ENCODE peak calls at places on chromosomes 2 and 18, in eight cellular contexts. One of them, this sample, is unnamed.

GRCh38 chr18:6785001-6785400 is 55.5 kb downstream of the ARHGAP28 start:
- DNase-seq in HL-60: no peak
- DNase-seq in GM12865: no peak
- DNase-seq in psoas muscle: no peak
- DNase-seq in fibroblast of lung: no peak
- DNase-seq in uterus: no peak
- DNase-seq in upper lobe of right lung: no peak
- DNase-seq in dorsolateral prefrontal cortex: no peak
- DNase-seq in this sample: no peak

GRCh38 chr2:54610700-54611099 is 112.8 kb upstream of the EML6 start:
- DNase-seq in HL-60: no peak
- DNase-seq in GM12865: no peak
- DNase-seq in psoas muscle: no peak
- DNase-seq in fibroblast of lung: no peak
- DNase-seq in uterus: no peak
- DNase-seq in upper lobe of right lung: no peak
- DNase-seq in dorsolateral prefrontal cortex: no peak
- DNase-seq in this sample: no peak

GRCh38 chr2:13102340-13103063 is 385.8 kb downstream of the TRIB2 start:
- DNase-seq in HL-60: no peak
- DNase-seq in GM12865: no peak
- DNase-seq in psoas muscle: no peak
- DNase-seq in fibroblast of lung: no peak
- DNase-seq in uterus: no peak
- DNase-seq in upper lobe of right lung: no peak
- DNase-seq in dorsolateral prefrontal cortex: no peak
- DNase-seq in this sample: no peak

GRCh38 chr2:12005886-12006681 is 259.7 kb downstream of the LPIN1 start:
- DNase-seq in HL-60: peak
- DNase-seq in GM12865: peak
- DNase-seq in psoas muscle: no peak
- DNase-seq in fibroblast of lung: no peak
- DNase-seq in uterus: no peak
- DNase-seq in upper lobe of right lung: peak
- DNase-seq in dorsolateral prefrontal cortex: no peak
- DNase-seq in this sample: no peak

GRCh38 chr18:12405066-12405465 is 2.7 kb upstream of the PRELID3A start:
- DNase-seq in HL-60: no peak
- DNase-seq in GM12865: no peak
- DNase-seq in psoas muscle: no peak
- DNase-seq in fibroblast of lung: no peak
- DNase-seq in uterus: no peak
- DNase-seq in upper lobe of right lung: peak
- DNase-seq in dorsolateral prefrontal cortex: no peak
- DNase-seq in this sample: no peak

GRCh38 chr2:180474716-180475115 is 467.6 kb upstream of the CWC22 start:
- DNase-seq in HL-60: no peak
- DNase-seq in GM12865: no peak
- DNase-seq in psoas muscle: no peak
- DNase-seq in fibroblast of lung: peak
- DNase-seq in uterus: no peak
- DNase-seq in upper lobe of right lung: no peak
- DNase-seq in dorsolateral prefrontal cortex: no peak
- DNase-seq in this sample: no peak

GRCh38 chr2:56008661-56009411 is 85.3 kb upstream of the EFEMP1 start:
- DNase-seq in HL-60: no peak
- DNase-seq in GM12865: no peak
- DNase-seq in psoas muscle: peak
- DNase-seq in fibroblast of lung: peak
- DNase-seq in uterus: peak
- DNase-seq in upper lobe of right lung: no peak
- DNase-seq in dorsolateral prefrontal cortex: peak
- DNase-seq in this sample: peak

GRCh38 chr2:162365392-162365791 is 21.5 kb downstream of the GCA start:
- DNase-seq in HL-60: no peak
- DNase-seq in GM12865: no peak
- DNase-seq in psoas muscle: no peak
- DNase-seq in fibroblast of lung: no peak
- DNase-seq in uterus: no peak
- DNase-seq in upper lobe of right lung: no peak
- DNase-seq in dorsolateral prefrontal cortex: no peak
- DNase-seq in this sample: no peak

GRCh38 chr18:45050712-45051639 is 370.3 kb downstream of the SETBP1 start:
- DNase-seq in HL-60: no peak
- DNase-seq in GM12865: no peak
- DNase-seq in psoas muscle: no peak
- DNase-seq in fibroblast of lung: peak
- DNase-seq in uterus: no peak
- DNase-seq in upper lobe of right lung: no peak
- DNase-seq in dorsolateral prefrontal cortex: no peak
- DNase-seq in this sample: peak

GRCh38 chr2:34789162-34789561 is 1190.1 kb upstream of the FAM98A start:
- DNase-seq in HL-60: no peak
- DNase-seq in GM12865: no peak
- DNase-seq in psoas muscle: no peak
- DNase-seq in fibroblast of lung: no peak
- DNase-seq in uterus: no peak
- DNase-seq in upper lobe of right lung: no peak
- DNase-seq in dorsolateral prefrontal cortex: no peak
- DNase-seq in this sample: no peak

GRCh38 chr18:13993730-13994129 is 78.4 kb upstream of the MC2R start:
- DNase-seq in HL-60: no peak
- DNase-seq in GM12865: no peak
- DNase-seq in psoas muscle: no peak
- DNase-seq in fibroblast of lung: no peak
- DNase-seq in uterus: no peak
- DNase-seq in upper lobe of right lung: no peak
- DNase-seq in dorsolateral prefrontal cortex: peak
- DNase-seq in this sample: no peak

GRCh38 chr2:101432411-101433181 is 42.3 kb downstream of the RFX8 start:
- DNase-seq in HL-60: no peak
- DNase-seq in GM12865: no peak
- DNase-seq in psoas muscle: peak
- DNase-seq in fibroblast of lung: no peak
- DNase-seq in uterus: no peak
- DNase-seq in upper lobe of right lung: no peak
- DNase-seq in dorsolateral prefrontal cortex: no peak
- DNase-seq in this sample: no peak

GRCh38 chr18:76532875-76533274 is 37.8 kb upstream of the ZNF516 start:
- DNase-seq in HL-60: no peak
- DNase-seq in GM12865: no peak
- DNase-seq in psoas muscle: no peak
- DNase-seq in fibroblast of lung: no peak
- DNase-seq in uterus: no peak
- DNase-seq in upper lobe of right lung: peak
- DNase-seq in dorsolateral prefrontal cortex: no peak
- DNase-seq in this sample: no peak

GRCh38 chr18:42976869-42977268 is 138.6 kb downstream of the RIT2 start:
- DNase-seq in HL-60: no peak
- DNase-seq in GM12865: peak
- DNase-seq in psoas muscle: no peak
- DNase-seq in fibroblast of lung: no peak
- DNase-seq in uterus: no peak
- DNase-seq in upper lobe of right lung: no peak
- DNase-seq in dorsolateral prefrontal cortex: no peak
- DNase-seq in this sample: no peak

GRCh38 chr2:61434314-61434713 is 36.6 kb downstream of the USP34 start:
- DNase-seq in HL-60: peak
- DNase-seq in GM12865: peak
- DNase-seq in psoas muscle: peak
- DNase-seq in fibroblast of lung: no peak
- DNase-seq in uterus: no peak
- DNase-seq in upper lobe of right lung: peak
- DNase-seq in dorsolateral prefrontal cortex: no peak
- DNase-seq in this sample: no peak

GRCh38 chr2:238021327-238021726 is 39.5 kb upstream of the SCLY start:
- DNase-seq in HL-60: no peak
- DNase-seq in GM12865: no peak
- DNase-seq in psoas muscle: no peak
- DNase-seq in fibroblast of lung: no peak
- DNase-seq in uterus: no peak
- DNase-seq in upper lobe of right lung: no peak
- DNase-seq in dorsolateral prefrontal cortex: no peak
- DNase-seq in this sample: no peak

GRCh38 chr2:168639501-168639900 is 162.9 kb upstream of the NOSTRIN start:
- DNase-seq in HL-60: no peak
- DNase-seq in GM12865: no peak
- DNase-seq in psoas muscle: peak
- DNase-seq in fibroblast of lung: peak
- DNase-seq in uterus: peak
- DNase-seq in upper lobe of right lung: no peak
- DNase-seq in dorsolateral prefrontal cortex: no peak
- DNase-seq in this sample: peak

GRCh38 chr2:223267160-223267951 is 215.4 kb downstream of the KCNE4 start:
- DNase-seq in HL-60: no peak
- DNase-seq in GM12865: no peak
- DNase-seq in psoas muscle: no peak
- DNase-seq in fibroblast of lung: no peak
- DNase-seq in uterus: no peak
- DNase-seq in upper lobe of right lung: no peak
- DNase-seq in dorsolateral prefrontal cortex: no peak
- DNase-seq in this sample: no peak

GRCh38 chr2:172056293-172056692 is 29.0 kb upstream of the DLX1 start:
- DNase-seq in HL-60: no peak
- DNase-seq in GM12865: no peak
- DNase-seq in psoas muscle: no peak
- DNase-seq in fibroblast of lung: no peak
- DNase-seq in uterus: no peak
- DNase-seq in upper lobe of right lung: no peak
- DNase-seq in dorsolateral prefrontal cortex: no peak
- DNase-seq in this sample: no peak

GRCh38 chr2:174138161-174138560 is 110.2 kb downstream of the OLA1 start:
- DNase-seq in HL-60: peak
- DNase-seq in GM12865: peak
- DNase-seq in psoas muscle: no peak
- DNase-seq in fibroblast of lung: peak
- DNase-seq in uterus: no peak
- DNase-seq in upper lobe of right lung: no peak
- DNase-seq in dorsolateral prefrontal cortex: no peak
- DNase-seq in this sample: no peak

GRCh38 chr2:170530284-170530745 is 184.8 kb upstream of the SP5 start:
- DNase-seq in HL-60: no peak
- DNase-seq in GM12865: no peak
- DNase-seq in psoas muscle: peak
- DNase-seq in fibroblast of lung: peak
- DNase-seq in uterus: peak
- DNase-seq in upper lobe of right lung: peak
- DNase-seq in dorsolateral prefrontal cortex: no peak
- DNase-seq in this sample: peak

GRCh38 chr2:26590439-26590838 is 50.7 kb downstream of the CIB4 start:
- DNase-seq in HL-60: no peak
- DNase-seq in GM12865: no peak
- DNase-seq in psoas muscle: no peak
- DNase-seq in fibroblast of lung: no peak
- DNase-seq in uterus: no peak
- DNase-seq in upper lobe of right lung: peak
- DNase-seq in dorsolateral prefrontal cortex: no peak
- DNase-seq in this sample: no peak

GRCh38 chr2:167842047-167842446 is 405.3 kb downstream of the STK39 start:
- DNase-seq in HL-60: no peak
- DNase-seq in GM12865: no peak
- DNase-seq in psoas muscle: no peak
- DNase-seq in fibroblast of lung: no peak
- DNase-seq in uterus: no peak
- DNase-seq in upper lobe of right lung: no peak
- DNase-seq in dorsolateral prefrontal cortex: no peak
- DNase-seq in this sample: no peak

GRCh38 chr2:80073134-80073561 is 231.4 kb downstream of the LRRTM1 start:
- DNase-seq in HL-60: peak
- DNase-seq in GM12865: peak
- DNase-seq in psoas muscle: no peak
- DNase-seq in fibroblast of lung: peak
- DNase-seq in uterus: no peak
- DNase-seq in upper lobe of right lung: no peak
- DNase-seq in dorsolateral prefrontal cortex: no peak
- DNase-seq in this sample: no peak
- TF ChIP-seq CTCF in HL-60: peak
- TF ChIP-seq CTCF in GM12865: peak
- TF ChIP-seq CTCF in psoas muscle: peak
- TF ChIP-seq CTCF in fibroblast of lung: peak
- TF ChIP-seq CTCF in uterus: peak
- TF ChIP-seq CTCF in upper lobe of right lung: peak
- TF ChIP-seq CTCF in dorsolateral prefrontal cortex: peak
- TF ChIP-seq CTCF in this sample: peak

GRCh38 chr2:240416821-240417220 is 18.6 kb upstream of the GPC1 start:
- DNase-seq in HL-60: no peak
- DNase-seq in GM12865: no peak
- DNase-seq in psoas muscle: no peak
- DNase-seq in fibroblast of lung: no peak
- DNase-seq in uterus: no peak
- DNase-seq in upper lobe of right lung: no peak
- DNase-seq in dorsolateral prefrontal cortex: peak
- DNase-seq in this sample: no peak

GRCh38 chr2:240419321-240419720 is 16.1 kb upstream of the GPC1 start:
- DNase-seq in HL-60: no peak
- DNase-seq in GM12865: no peak
- DNase-seq in psoas muscle: no peak
- DNase-seq in fibroblast of lung: no peak
- DNase-seq in uterus: peak
- DNase-seq in upper lobe of right lung: peak
- DNase-seq in dorsolateral prefrontal cortex: peak
- DNase-seq in this sample: no peak

GRCh38 chr2:240420206-240420899 is 15.1 kb upstream of the GPC1 start:
- DNase-seq in HL-60: no peak
- DNase-seq in GM12865: no peak
- DNase-seq in psoas muscle: no peak
- DNase-seq in fibroblast of lung: no peak
- DNase-seq in uterus: peak
- DNase-seq in upper lobe of right lung: peak
- DNase-seq in dorsolateral prefrontal cortex: peak
- DNase-seq in this sample: no peak

GRCh38 chr2:240419723-240420122 is 15.7 kb upstream of the GPC1 start:
- DNase-seq in HL-60: no peak
- DNase-seq in GM12865: no peak
- DNase-seq in psoas muscle: no peak
- DNase-seq in fibroblast of lung: no peak
- DNase-seq in uterus: no peak
- DNase-seq in upper lobe of right lung: no peak
- DNase-seq in dorsolateral prefrontal cortex: no peak
- DNase-seq in this sample: no peak

GRCh38 chr2:240418311-240418710 is 17.2 kb upstream of the GPC1 start:
- DNase-seq in HL-60: no peak
- DNase-seq in GM12865: no peak
- DNase-seq in psoas muscle: no peak
- DNase-seq in fibroblast of lung: no peak
- DNase-seq in uterus: peak
- DNase-seq in upper lobe of right lung: no peak
- DNase-seq in dorsolateral prefrontal cortex: no peak
- DNase-seq in this sample: no peak
- H3K4me3 ChIP-seq in HL-60: no peak
- H3K4me3 ChIP-seq in GM12865: no peak
- H3K4me3 ChIP-seq in psoas muscle: no peak
- H3K4me3 ChIP-seq in fibroblast of lung: no peak
- H3K4me3 ChIP-seq in uterus: no peak
- H3K4me3 ChIP-seq in upper lobe of right lung: no peak
- H3K4me3 ChIP-seq in dorsolateral prefrontal cortex: no peak
- H3K4me3 ChIP-seq in this sample: no peak

GRCh38 chr18:4765401-4765800 is 310.3 kb upstream of the DLGAP1 start:
- DNase-seq in HL-60: no peak
- DNase-seq in GM12865: no peak
- DNase-seq in psoas muscle: no peak
- DNase-seq in fibroblast of lung: no peak
- DNase-seq in uterus: no peak
- DNase-seq in upper lobe of right lung: no peak
- DNase-seq in dorsolateral prefrontal cortex: no peak
- DNase-seq in this sample: no peak
- TF ChIP-seq CTCF in HL-60: no peak
- TF ChIP-seq CTCF in GM12865: no peak
- TF ChIP-seq CTCF in psoas muscle: no peak
- TF ChIP-seq CTCF in fibroblast of lung: no peak
- TF ChIP-seq CTCF in uterus: no peak
- TF ChIP-seq CTCF in upper lobe of right lung: no peak
- TF ChIP-seq CTCF in dorsolateral prefrontal cortex: no peak
- TF ChIP-seq CTCF in this sample: no peak

GRCh38 chr2:201909961-201910361 is 103.6 kb downstream of the CDK15 start:
- DNase-seq in HL-60: peak
- DNase-seq in GM12865: peak
- DNase-seq in psoas muscle: no peak
- DNase-seq in fibroblast of lung: peak
- DNase-seq in uterus: no peak
- DNase-seq in upper lobe of right lung: no peak
- DNase-seq in dorsolateral prefrontal cortex: no peak
- DNase-seq in this sample: no peak
- H3K4me3 ChIP-seq in HL-60: peak
- H3K4me3 ChIP-seq in GM12865: no peak
- H3K4me3 ChIP-seq in psoas muscle: no peak
- H3K4me3 ChIP-seq in fibroblast of lung: peak
- H3K4me3 ChIP-seq in uterus: no peak
- H3K4me3 ChIP-seq in upper lobe of right lung: no peak
- H3K4me3 ChIP-seq in dorsolateral prefrontal cortex: no peak
- H3K4me3 ChIP-seq in this sample: peak